ENCODE peak calls at places on chromosomes 11 and 22, in ten cellular contexts. E, G, W, I, D, N, R, M, J and Z are unnamed samples.

GRCh38 chr22:22424210-22424800 is 84.2 kb downstream of the ZNF280B start:
- DNase-seq in E (peak; percentile 53), G (no peak), W (no peak), I (no peak), D (no peak), N (no peak), R (no peak), M (no peak), J (no peak), Z (no peak)

GRCh38 chr11:115222218-115222862 is 281.9 kb downstream of the CADM1 start:
- DNase-seq in E (no peak), G (peak; percentile 98), W (no peak), I (peak; percentile 86), D (no peak), N (no peak), R (no peak), M (no peak), J (no peak), Z (peak; percentile 99)

GRCh38 chr11:14819596-14819995 is 72.4 kb downstream of the CYP2R1 start:
- DNase-seq in E (no peak), G (no peak), W (no peak), I (no peak), D (no peak), N (no peak), R (no peak), M (no peak), J (no peak), Z (no peak)

GRCh38 chr22:48739348-48740085 is 1088.2 kb downstream of the BRD1 start:
- DNase-seq in E (no peak), G (no peak), W (no peak), I (no peak), D (no peak), N (no peak), R (no peak), M (no peak), J (peak; percentile 28), Z (no peak)

GRCh38 chr22:46162285-46162684 is 12.0 kb downstream of the PPARA start:
- DNase-seq in E (no peak), G (no peak), W (peak; percentile 78), I (no peak), D (no peak), N (no peak), R (no peak), M (no peak), J (no peak), Z (no peak)

GRCh38 chr11:129418039-129418438 is 42.4 kb downstream of the BARX2 start:
- DNase-seq in E (no peak), G (no peak), W (peak; percentile 92), I (no peak), D (no peak), N (no peak), R (no peak), M (no peak), J (no peak), Z (no peak)

GRCh38 chr11:17719940-17720795 is 797 bp downstream of the MYOD1 start:
- DNase-seq in E (no peak), G (peak; percentile 19), W (no peak), I (peak; percentile 34), D (no peak), N (no peak), R (no peak), M (peak; percentile 83), J (no peak), Z (no peak)

GRCh38 chr11:105732611-105733010 is 122.7 kb downstream of the GRIA4 start:
- DNase-seq in E (no peak), G (no peak), W (no peak), I (no peak), D (no peak), N (no peak), R (no peak), M (no peak), J (no peak), Z (no peak)

GRCh38 chr22:48880749-48881148 is 946.9 kb downstream of the BRD1 start:
- DNase-seq in E (no peak), G (no peak), W (no peak), I (no peak), D (no peak), N (no peak), R (no peak), M (no peak), J (no peak), Z (no peak)

GRCh38 chr22:26394787-26395186 is 34.3 kb upstream of the ASPHD2 start:
- DNase-seq in E (no peak), G (no peak), W (no peak), I (no peak), D (no peak), N (no peak), R (no peak), M (no peak), J (no peak), Z (no peak)

GRCh38 chr11:79931692-79932091 is 490.9 kb upstream of the TENM4 start:
- DNase-seq in E (no peak), G (no peak), W (peak; percentile 46), I (no peak), D (no peak), N (no peak), R (no peak), M (no peak), J (no peak), Z (no peak)

GRCh38 chr11:33719587-33719986 is 16.6 kb downstream of the CD59 start:
- DNase-seq in E (no peak), G (no peak), W (no peak), I (no peak), D (no peak), N (no peak), R (no peak), M (no peak), J (no peak), Z (no peak)

GRCh38 chr11:2899080-2899783 is 13.7 kb upstream of the CDKN1C start:
- DNase-seq in E (no peak), G (no peak), W (no peak), I (no peak), D (no peak), N (no peak), R (no peak), M (no peak), J (peak; percentile 89), Z (no peak)

GRCh38 chr11:69048056-69048717 is 545 bp upstream of the TPCN2 start:
- DNase-seq in E (no peak), G (no peak), W (no peak), I (no peak), D (no peak), N (no peak), R (no peak), M (no peak), J (no peak), Z (no peak)

GRCh38 chr11:64763804-64764611 is 4.2 kb upstream of the PYGM start:
- DNase-seq in E (no peak), G (no peak), W (peak; percentile 39), I (no peak), D (peak; percentile 92), N (no peak), R (no peak), M (no peak), J (no peak), Z (no peak)

GRCh38 chr11:64765291-64765803 is 5.6 kb upstream of the PYGM start:
- DNase-seq in E (peak; percentile 66), G (no peak), W (no peak), I (no peak), D (peak; percentile 36), N (no peak), R (no peak), M (peak; percentile 44), J (no peak), Z (no peak)

GRCh38 chr11:64764753-64765152 is 5.0 kb upstream of the PYGM start:
- DNase-seq in E (no peak), G (no peak), W (no peak), I (no peak), D (no peak), N (no peak), R (no peak), M (no peak), J (no peak), Z (no peak)

GRCh38 chr11:64762277-64762915 is 2.6 kb upstream of the PYGM start:
- DNase-seq in E (no peak), G (no peak), W (no peak), I (no peak), D (peak; percentile 53), N (no peak), R (no peak), M (peak; percentile 24), J (no peak), Z (no peak)

GRCh38 chr11:64762916-64763803 is 3.4 kb upstream of the PYGM start:
- DNase-seq in E (no peak), G (peak; percentile 76), W (no peak), I (no peak), D (peak; percentile 72), N (no peak), R (no peak), M (peak; percentile 20), J (no peak), Z (no peak)
- H3K27ac ChIP-seq in E (peak overlapping the region; percentile 74), G (peak overlapping the region; percentile 20), W (peak overlapping the region; percentile 17), I (no peak overlapping the region), D (peak overlapping the region; percentile 85), N (peak overlapping the region; percentile 80), R (no peak overlapping the region), M (peak overlapping the region; percentile 24), J (no peak overlapping the region), Z (peak overlapping the region; percentile 67)

DNA sequence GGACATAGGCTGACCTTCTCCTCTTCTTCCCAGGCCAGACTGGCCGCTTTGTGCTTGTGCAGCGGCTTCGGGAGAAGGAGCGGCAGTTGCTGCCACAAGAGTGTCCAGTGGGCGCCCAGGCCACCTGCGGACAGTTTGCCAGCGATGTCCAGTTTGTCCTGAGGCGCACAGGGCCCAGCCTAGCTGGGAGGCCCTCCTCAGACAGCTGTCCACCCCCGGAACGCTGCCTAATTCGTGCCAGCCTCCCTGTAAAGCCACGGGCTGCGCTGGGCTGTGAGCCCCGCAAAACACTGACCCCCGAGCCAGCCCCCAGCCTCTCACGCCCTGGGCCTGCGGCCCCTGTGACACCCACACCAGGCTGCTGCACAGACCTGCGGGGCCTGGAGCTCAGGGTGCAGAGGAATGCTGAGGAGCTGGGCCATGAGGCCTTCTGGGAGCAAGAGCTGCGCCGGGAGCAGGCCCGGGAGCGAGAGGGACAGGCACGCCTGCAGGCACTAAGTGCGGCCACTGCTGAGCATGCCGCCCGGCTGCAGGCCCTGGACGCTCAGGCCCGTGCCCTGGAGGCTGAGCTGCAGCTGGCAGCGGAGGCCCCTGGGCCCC is 1.4 kb downstream of the RASSF7 start:
- DNase-seq in E (no peak), G (no peak), W (no peak), I (no peak), D (no peak), N (no peak), R (no peak), M (no peak), J (no peak), Z (no peak)
- H3K27ac ChIP-seq in E (no peak overlapping the region), G (no peak overlapping the region), W (peak overlapping the region; percentile 96), I (peak overlapping the region; percentile 90), D (peak overlapping the region; percentile 87), N (no peak overlapping the region), R (no peak overlapping the region), M (no peak overlapping the region), J (no peak overlapping the region), Z (peak overlapping the region; percentile 93)

GRCh38 chr11:456533-456932 is 6.5 kb downstream of the PTDSS2 start:
- DNase-seq in E (no peak), G (no peak), W (peak; percentile 20), I (no peak), D (peak; percentile 67), N (no peak), R (no peak), M (no peak), J (no peak), Z (no peak)
- H3K27ac ChIP-seq in E (no peak overlapping the region), G (no peak overlapping the region), W (no peak overlapping the region), I (no peak overlapping the region), D (peak overlapping the region; percentile 59), N (peak overlapping the region; percentile 48), R (no peak overlapping the region), M (no peak overlapping the region), J (no peak overlapping the region), Z (no peak overlapping the region)

GRCh38 chr22:44188986-44189630 is 8.4 kb downstream of the PARVG start:
- DNase-seq in E (no peak), G (no peak), W (no peak), I (no peak), D (no peak), N (no peak), R (no peak), M (peak; percentile 48), J (no peak), Z (no peak)
- H3K27ac ChIP-seq in E (no peak overlapping the region), G (no peak overlapping the region), W (no peak overlapping the region), I (no peak overlapping the region), D (no peak overlapping the region), N (no peak overlapping the region), R (no peak overlapping the region), M (no peak overlapping the region), J (no peak overlapping the region), Z (no peak overlapping the region)